ENCODE peak calls at places on chromosome 19, in eight cellular contexts. Y is CD8-positive, alpha-beta T cell; O is A549; L is CD4-positive, CD25-positive, alpha-beta regulatory T cell; M is thoracic aorta; E is SJSA1; I is heart right ventricle; C is fibroblast of lung. J is an unnamed sample. For H3K9me3 and H3K4me1, the result is how much of the 10 kb centered on the place peaks cover.

GRCh38 chr19:33199441-33200265 is 5.5 kb downstream of the LRP3 start:
- DNase-seq in M (no peak), Y (no peak), O (no peak), E (no peak), C (peak), I (no peak), L (no peak), J (no peak)

GRCh38 chr19:10517361-10517759 is at the start of gene S1PR5:
- DNase-seq in O (peak), Y (no peak), E (no peak), M (no peak), I (peak), C (no peak), L (no peak), J (no peak)

GRCh38 chr19:8456064-8456463 is 11.3 kb downstream of the HNRNPM start:
- DNase-seq in E (no peak), Y (no peak), C (no peak), O (peak), I (no peak), M (no peak), L (no peak), J (no peak)

GRCh38 chr19:17997969-17998826 is 9.8 kb upstream of the ARRDC2 start:
- DNase-seq in Y (no peak), I (no peak), O (peak), E (no peak), L (no peak), C (no peak), M (no peak), J (no peak)

GRCh38 chr19:44593294-44593693 is 20.1 kb upstream of the IGSF23 start:
- DNase-seq in I (no peak), L (no peak), O (no peak), Y (no peak), M (no peak), E (no peak), C (no peak), J (no peak)

GRCh38 chr19:3608750-3609322 is 2.2 kb upstream of the TBXA2R start:
- DNase-seq in Y (no peak), E (no peak), M (no peak), C (no peak), L (no peak), I (peak), O (no peak), J (no peak)

GRCh38 chr19:6765738-6766356 is 1.4 kb downstream of the SH2D3A start:
- DNase-seq in L (peak), I (no peak), O (no peak), E (no peak), M (no peak), Y (no peak), C (no peak), J (no peak)

GRCh38 chr19:53365899-53366493 is 491 bp downstream of the ZNF525 start:
- DNase-seq in L (no peak), M (no peak), O (no peak), C (no peak), Y (no peak), E (peak), I (no peak), J (no peak)

GRCh38 chr19:55189424-55189823 is 9.3 kb upstream of the SYT5 start:
- DNase-seq in L (no peak), I (peak), M (no peak), C (peak), O (peak), E (peak), Y (no peak), J (peak)

GRCh38 chr19:52114691-52115090 is 19.1 kb upstream of the ZNF841 start:
- DNase-seq in C (no peak), I (no peak), M (no peak), Y (no peak), E (no peak), L (no peak), O (no peak), J (no peak)

GRCh38 chr19:48415395-48415794 is 21.9 kb downstream of the GRIN2D start:
- DNase-seq in I (peak), C (peak), L (peak), E (no peak), M (no peak), O (no peak), Y (peak), J (no peak)

GRCh38 chr19:52923782-52924593 is 760 bp upstream of the ZNF888 start:
- DNase-seq in O (no peak), M (peak), C (peak), E (no peak), L (no peak), I (peak), Y (no peak), J (no peak)

GRCh38 chr19:13404236-13404635 is 102.0 kb downstream of the CACNA1A start:
- DNase-seq in O (no peak), Y (no peak), C (no peak), I (no peak), L (no peak), E (no peak), M (no peak), J (no peak)

GRCh38 chr19:51339687-51340656 is 2.0 kb downstream of the VSIG10L start:
- DNase-seq in O (peak), M (peak), Y (peak), C (peak), E (peak), L (peak), I (peak), J (no peak)

DNA sequence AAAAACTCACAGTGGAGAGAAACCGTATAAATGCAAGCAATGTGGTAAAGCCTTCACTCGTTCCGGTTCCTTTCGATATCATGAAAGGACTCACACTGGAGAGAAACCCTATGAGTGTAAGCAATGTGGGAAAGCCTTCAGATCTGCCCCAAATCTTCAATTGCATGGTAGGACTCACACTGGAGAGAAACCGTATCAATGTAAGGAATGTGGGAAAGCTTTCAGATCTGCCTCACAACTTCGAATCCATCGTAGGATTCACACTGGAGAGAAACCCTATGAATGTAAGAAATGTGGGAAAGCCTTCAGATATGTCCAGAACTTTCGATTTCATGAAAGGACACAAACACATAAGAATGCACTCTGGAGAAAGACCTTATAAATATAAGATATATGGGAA is 19.4 kb upstream of the ZNF69 start:
- DNase-seq in C (no peak), I (no peak), E (no peak), M (no peak), O (no peak), L (no peak), Y (no peak), J (no peak)
- H3K9me3 ChIP-seq in C (under half), I (under half), E (under half), M (half or more), O (under half), L (under half), Y (under half), J (under half)

GRCh38 chr19:2268480-2268830 is 12.2 kb upstream of the JSRP1 start:
- DNase-seq in C (no peak), O (no peak), E (no peak), Y (no peak), I (no peak), L (no peak), M (no peak), J (no peak)
- H3K4me1 ChIP-seq in C (under half), O (under half), E (under half), Y (under half), I (under half), L (under half), M (half or more), J (under half)

DNA sequence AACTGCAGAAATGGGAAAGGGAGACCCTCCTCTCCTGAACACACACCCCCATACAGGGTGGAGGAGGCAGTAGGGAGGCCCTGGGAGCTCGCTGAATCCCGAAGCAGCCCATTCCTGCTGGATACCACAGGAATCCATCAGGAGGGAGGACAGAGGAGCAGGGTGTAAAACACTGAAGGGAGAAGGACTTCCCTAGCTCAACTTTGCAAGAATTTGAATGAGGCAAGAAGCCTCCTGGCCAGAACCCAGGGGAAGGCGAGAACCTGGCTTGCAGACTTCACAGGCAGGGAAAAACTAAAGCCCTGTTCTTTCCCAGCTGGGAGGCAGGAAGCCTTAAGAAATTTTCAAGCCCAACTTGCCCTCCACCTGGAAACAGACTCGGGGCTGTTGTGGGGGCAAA is 43.5 kb downstream of the ZNF91 start:
- DNase-seq in M (no peak), E (no peak), O (no peak), L (no peak), I (no peak), Y (no peak), C (no peak), J (no peak)
- H3K9me3 ChIP-seq in M (half or more), E (under half), O (half or more), L (half or more), I (half or more), Y (half or more), C (under half), J (under half)

DNA sequence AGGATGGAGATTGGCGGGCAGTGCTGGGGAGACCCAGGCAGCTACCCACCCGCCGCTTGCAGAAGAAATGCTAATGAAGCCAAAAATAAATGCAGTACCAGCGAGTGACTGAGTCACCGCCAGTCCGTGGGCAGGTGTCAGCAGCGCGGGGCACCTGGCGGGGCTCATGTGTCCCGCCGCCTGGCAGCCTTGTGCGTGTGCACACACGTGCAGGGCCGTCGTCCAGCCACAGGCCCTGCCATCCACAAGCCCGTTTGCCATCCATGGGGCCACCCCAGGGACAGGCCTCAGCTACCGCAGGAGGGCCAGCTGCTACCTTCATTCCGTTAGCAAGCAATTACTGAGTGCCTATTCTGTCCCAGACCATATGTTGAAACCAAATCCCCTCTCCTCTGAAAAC is 20.5 kb downstream of the NCAN start:
- DNase-seq in Y (no peak), O (no peak), C (no peak), M (no peak), I (no peak), E (no peak), L (no peak), J (no peak)
- H3K4me1 ChIP-seq in Y (under half), O (under half), C (under half), M (under half), I (under half), E (under half), L (under half), J (under half)

DNA sequence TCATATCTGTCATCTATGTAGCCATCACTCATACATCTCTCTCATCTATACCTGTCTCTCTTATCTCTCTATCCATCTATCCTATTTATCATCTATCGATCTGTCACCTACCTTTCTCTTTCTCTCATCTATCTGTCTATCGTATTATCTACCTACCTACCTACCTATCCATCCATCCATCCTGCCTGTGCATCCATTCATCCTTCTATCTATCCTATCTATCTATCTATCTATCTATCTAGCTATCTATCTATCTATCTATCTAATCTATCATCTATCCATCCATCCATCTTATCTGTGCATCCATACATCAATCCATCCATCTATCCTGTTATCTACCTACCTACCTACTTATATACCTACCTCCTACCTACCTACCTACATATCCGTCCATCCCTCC is 44.6 kb upstream of the CYP4F8 start:
- DNase-seq in E (no peak), L (no peak), M (no peak), O (no peak), Y (no peak), I (no peak), C (no peak), J (no peak)
- H3K9me3 ChIP-seq in E (under half), L (under half), M (under half), O (under half), Y (under half), I (under half), C (under half), J (under half)

GRCh38 chr19:14418743-14419037 is 451 bp downstream of the DDX39A start:
- DNase-seq in Y (no peak), M (no peak), I (no peak), L (peak), E (peak), O (no peak), C (no peak), J (no peak)
- H3K4me1 ChIP-seq in Y (under half), M (under half), I (under half), L (under half), E (under half), O (under half), C (under half), J (under half)